ENCODE peak calls at places on chromosomes 2 and 18, in six cellular contexts. H is K562, J is GM12878, B is A549, M is tibial nerve, S is stomach. Z is an unnamed sample.

GRCh38 chr2:58640042-58640441 is 398.9 kb upstream of the FANCL start:
- DNase-seq in H (no peak), J (no peak), B (no peak), M (no peak), S (no peak), Z (no peak)

GRCh38 chr2:18404708-18405107 is 155.7 kb downstream of the RDH14 start:
- DNase-seq in H (peak), J (no peak), B (peak), M (no peak), S (no peak), Z (no peak)

GRCh38 chr2:225010804-225011203 is 31.5 kb downstream of the DOCK10 start:
- DNase-seq in H (no peak), J (no peak), B (peak), M (no peak), S (no peak), Z (no peak)

GRCh38 chr18:10732990-10733389 is 207.2 kb downstream of the NAPG start:
- DNase-seq in H (no peak), J (no peak), B (no peak), M (no peak), S (no peak), Z (no peak)

GRCh38 chr18:13548106-13548819 is 178.1 kb downstream of the FAM210A start:
- DNase-seq in H (no peak), J (no peak), B (no peak), M (no peak), S (no peak), Z (no peak)

GRCh38 chr2:202932425-202933138 is 20.5 kb downstream of the CARF start:
- DNase-seq in H (no peak), J (no peak), B (no peak), M (no peak), S (no peak), Z (no peak)

GRCh38 chr18:49006641-49007136 is 55.9 kb upstream of the SMAD7 start:
- DNase-seq in H (no peak), J (no peak), B (no peak), M (no peak), S (no peak), Z (no peak)

GRCh38 chr18:22698711-22699110 is 234.4 kb upstream of the RBBP8 start:
- DNase-seq in H (no peak), J (no peak), B (no peak), M (no peak), S (no peak), Z (no peak)

GRCh38 chr2:53202063-53202462 is 565.5 kb upstream of the CHAC2 start:
- DNase-seq in H (no peak), J (no peak), B (peak), M (no peak), S (no peak), Z (no peak)

GRCh38 chr18:2935438-2936192 is 77.3 kb downstream of the LPIN2 start:
- DNase-seq in H (no peak), J (no peak), B (no peak), M (no peak), S (no peak), Z (no peak)

GRCh38 chr18:2933995-2934394 is 78.9 kb downstream of the LPIN2 start:
- DNase-seq in H (no peak), J (no peak), B (no peak), M (no peak), S (no peak), Z (no peak)

GRCh38 chr18:2939317-2939716 is 73.6 kb downstream of the LPIN2 start:
- DNase-seq in H (no peak), J (no peak), B (peak), M (no peak), S (peak), Z (no peak)
- TF ChIP-seq EP300 in H (no peak), J (no peak), B (no peak), M (no peak), S (no peak), Z (no peak)

GRCh38 chr2:21002814-21003192 is 41.1 kb downstream of the APOB start:
- DNase-seq in H (no peak), J (no peak), B (no peak), M (no peak), S (no peak), Z (no peak)
- TF ChIP-seq POLR2A in H (no peak), J (no peak), B (no peak), M (no peak), S (no peak), Z (no peak)

DNA sequence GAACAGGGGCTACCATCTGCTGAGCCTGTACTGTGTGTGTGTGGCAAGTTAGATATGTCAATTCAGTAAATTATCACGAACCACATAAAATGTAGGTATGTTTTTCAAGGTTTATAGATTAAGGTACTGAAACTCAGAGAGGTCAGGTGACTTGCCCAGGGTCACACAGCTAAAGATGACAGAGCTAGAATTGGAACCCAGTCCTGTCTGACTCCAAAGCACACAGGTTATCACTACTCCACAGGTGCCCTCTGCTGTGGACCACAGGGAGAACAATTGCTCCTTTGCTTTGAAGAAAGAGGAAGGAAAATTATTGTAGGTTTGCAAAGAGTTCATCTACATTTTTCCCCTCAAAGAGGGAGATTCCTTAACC is 229.7 kb upstream of the AGAP1 start:
- DNase-seq in H (no peak), J (no peak), B (peak), M (no peak), S (no peak), Z (no peak)
- H3K27ac ChIP-seq in H (no peak), J (no peak), B (peak), M (peak), S (peak), Z (no peak)

GRCh38 chr2:99819766-99820165 is 322.6 kb downstream of the AFF3 start:
- DNase-seq in H (no peak), J (no peak), B (peak), M (no peak), S (no peak), Z (no peak)
- TF ChIP-seq EP300 in H (no peak), J (no peak), B (no peak), M (no peak), S (no peak), Z (no peak)

DNA sequence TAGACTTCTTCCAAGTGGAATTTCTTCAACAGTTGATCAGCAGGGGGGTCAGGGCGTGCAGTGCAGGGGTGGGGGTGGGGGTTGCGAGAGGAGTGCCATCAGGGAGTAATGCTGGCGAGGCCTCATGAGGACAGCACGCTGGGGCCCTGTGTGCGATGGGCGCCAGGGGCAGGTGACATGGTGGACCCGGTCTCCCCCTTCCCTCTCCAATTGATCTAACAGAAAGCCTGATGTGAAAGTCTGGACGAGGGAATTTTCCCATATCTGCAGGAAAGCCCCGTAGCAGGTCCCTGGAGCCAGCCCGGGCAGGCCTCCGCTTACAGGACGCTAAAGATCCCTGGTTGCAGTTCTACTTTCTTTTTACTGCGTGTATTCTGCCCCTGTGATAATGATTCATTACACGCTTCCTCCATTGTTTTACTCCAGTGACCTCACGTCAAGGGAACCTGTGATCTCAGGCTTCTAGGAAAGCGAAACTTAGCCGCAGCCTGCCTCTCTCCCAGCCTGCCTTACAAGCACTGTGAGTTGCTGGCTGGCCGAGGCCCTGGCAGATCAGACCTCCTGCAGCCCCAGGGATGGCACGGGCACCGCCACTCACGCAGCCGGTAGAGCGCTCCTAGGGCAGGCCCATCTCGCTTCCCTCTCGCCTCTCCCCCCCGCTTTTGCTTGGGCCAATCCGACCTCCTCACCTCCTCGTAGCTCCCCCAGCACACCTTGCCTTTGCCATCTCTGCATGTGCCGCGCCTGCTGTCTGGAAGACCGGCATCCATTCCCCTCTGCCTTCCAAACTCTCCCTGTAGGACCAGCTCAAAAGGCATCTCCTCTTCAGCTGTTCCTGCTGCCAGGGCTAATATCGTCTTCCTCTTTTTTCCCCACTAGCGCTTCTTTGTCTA is 19.2 kb downstream of the NEURL3 start:
- DNase-seq in H (no peak), J (peak), B (no peak), M (no peak), S (peak), Z (peak)
- TF ChIP-seq POLR2A in H (no peak), J (peak), B (no peak), M (no peak), S (no peak), Z (no peak)

DNA sequence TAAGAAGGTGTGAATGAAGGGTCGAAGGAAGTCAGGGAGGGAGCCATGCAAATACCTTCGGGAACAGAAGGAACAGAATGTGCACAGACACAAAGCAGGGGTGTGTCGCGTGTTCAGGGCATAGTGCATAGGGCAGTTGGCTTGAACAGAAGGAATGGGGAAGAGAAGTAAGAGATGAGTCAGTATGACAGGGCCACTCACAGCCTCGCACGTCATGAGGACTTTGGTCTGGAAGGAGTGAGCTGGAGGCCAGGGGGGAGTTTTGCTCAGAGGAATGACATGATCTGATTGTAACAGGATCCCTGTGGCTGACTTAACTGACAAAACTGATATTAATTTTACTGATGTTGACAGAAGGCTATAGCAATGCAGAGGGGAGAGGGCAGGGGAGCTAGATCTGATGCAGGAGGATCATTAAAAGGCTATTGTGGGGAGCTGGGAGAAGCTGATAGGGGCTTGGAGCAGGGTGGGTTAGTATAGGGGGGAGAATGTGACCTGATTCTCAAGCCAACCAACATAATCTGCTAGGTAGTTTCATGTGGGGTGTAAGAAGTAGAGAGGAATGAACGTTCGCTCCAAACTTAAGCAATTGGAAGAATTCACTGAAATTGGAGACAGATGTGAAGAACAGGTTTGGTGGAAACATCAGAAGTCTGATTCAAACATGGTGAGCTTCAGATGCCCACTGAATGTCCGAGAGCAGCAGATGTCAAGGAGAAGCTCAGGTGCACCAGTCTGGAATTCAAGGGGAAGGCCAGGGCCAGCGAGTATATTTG is 60.4 kb upstream of the COPS8 start:
- DNase-seq in H (no peak), J (no peak), B (peak), M (peak), S (peak), Z (no peak)
- H3K27ac ChIP-seq in H (no peak), J (no peak), B (peak), M (peak), S (no peak), Z (no peak)

GRCh38 chr2:227536445-227536844 is 62.2 kb upstream of the SCYGR2 start:
- DNase-seq in H (no peak), J (no peak), B (peak), M (no peak), S (no peak), Z (no peak)
- TF ChIP-seq EP300 in H (no peak), J (no peak), B (no peak), M (no peak), S (no peak), Z (no peak)

GRCh38 chr2:174593574-174594203 is 3.9 kb downstream of the WIPF1 start:
- DNase-seq in H (no peak), J (peak), B (no peak), M (no peak), S (no peak), Z (no peak)
- TF ChIP-seq POLR2A in H (no peak), J (peak), B (no peak), M (no peak), S (no peak), Z (no peak)